ENCODE peak calls at places on chromosomes 7 and 10, in nine cellular contexts. One of them, this sample, is unnamed. For H3K4me1, the result is how much of the 10 kb centered on the place peaks cover.

GRCh38 chr7:55534262-55534915 is 37.9 kb downstream of the VOPP1 start:
- DNase-seq in GM23338: no peak
- DNase-seq in fibroblast of lung: peak
- DNase-seq in ovary: no peak
- DNase-seq in mammary epithelial cell: peak
- DNase-seq in MM.1S: peak
- DNase-seq in A549: no peak
- DNase-seq in IMR-90: peak
- DNase-seq in heart right ventricle: peak
- DNase-seq in this sample: no peak

GRCh38 chr7:50335795-50336754 is 31.6 kb downstream of the IKZF1 start:
- DNase-seq in ovary: no peak
- DNase-seq in IMR-90: no peak
- DNase-seq in GM23338: no peak
- DNase-seq in mammary epithelial cell: no peak
- DNase-seq in MM.1S: no peak
- DNase-seq in fibroblast of lung: no peak
- DNase-seq in heart right ventricle: no peak
- DNase-seq in A549: no peak
- DNase-seq in this sample: no peak

GRCh38 chr10:23150081-23150480 is 42.0 kb upstream of the PTF1A start:
- DNase-seq in MM.1S: no peak
- DNase-seq in A549: no peak
- DNase-seq in fibroblast of lung: no peak
- DNase-seq in heart right ventricle: no peak
- DNase-seq in IMR-90: no peak
- DNase-seq in GM23338: no peak
- DNase-seq in mammary epithelial cell: no peak
- DNase-seq in ovary: no peak
- DNase-seq in this sample: no peak

GRCh38 chr10:52314007-52314821 is at the start of gene DKK1:
- DNase-seq in A549: peak
- DNase-seq in ovary: peak
- DNase-seq in GM23338: peak
- DNase-seq in fibroblast of lung: peak
- DNase-seq in IMR-90: peak
- DNase-seq in mammary epithelial cell: peak
- DNase-seq in heart right ventricle: peak
- DNase-seq in MM.1S: peak
- DNase-seq in this sample: peak

GRCh38 chr7:17710312-17710711 is 230.0 kb downstream of the SNX13 start:
- DNase-seq in GM23338: peak
- DNase-seq in fibroblast of lung: no peak
- DNase-seq in mammary epithelial cell: no peak
- DNase-seq in ovary: no peak
- DNase-seq in A549: no peak
- DNase-seq in IMR-90: no peak
- DNase-seq in heart right ventricle: no peak
- DNase-seq in MM.1S: no peak
- DNase-seq in this sample: no peak

GRCh38 chr10:74025380-74025978 is 27.6 kb downstream of the VCL start:
- DNase-seq in IMR-90: no peak
- DNase-seq in ovary: no peak
- DNase-seq in heart right ventricle: no peak
- DNase-seq in MM.1S: no peak
- DNase-seq in GM23338: no peak
- DNase-seq in mammary epithelial cell: no peak
- DNase-seq in fibroblast of lung: no peak
- DNase-seq in A549: no peak
- DNase-seq in this sample: no peak

GRCh38 chr7:157002819-157003421 is 7.5 kb downstream of the MNX1 start:
- DNase-seq in IMR-90: no peak
- DNase-seq in fibroblast of lung: no peak
- DNase-seq in heart right ventricle: no peak
- DNase-seq in ovary: no peak
- DNase-seq in MM.1S: peak
- DNase-seq in mammary epithelial cell: no peak
- DNase-seq in GM23338: peak
- DNase-seq in A549: no peak
- DNase-seq in this sample: no peak

GRCh38 chr10:13877154-13877909 is 290.6 kb downstream of the PRPF18 start:
- DNase-seq in fibroblast of lung: peak
- DNase-seq in mammary epithelial cell: no peak
- DNase-seq in heart right ventricle: peak
- DNase-seq in GM23338: peak
- DNase-seq in MM.1S: no peak
- DNase-seq in ovary: no peak
- DNase-seq in IMR-90: peak
- DNase-seq in A549: no peak
- DNase-seq in this sample: peak

GRCh38 chr10:80471715-80472233 is 17.7 kb downstream of the TSPAN14 start:
- DNase-seq in heart right ventricle: no peak
- DNase-seq in IMR-90: no peak
- DNase-seq in MM.1S: no peak
- DNase-seq in fibroblast of lung: no peak
- DNase-seq in ovary: no peak
- DNase-seq in GM23338: no peak
- DNase-seq in mammary epithelial cell: peak
- DNase-seq in A549: no peak
- DNase-seq in this sample: no peak

GRCh38 chr10:78559514-78560392 is 509.0 kb upstream of the ZMIZ1 start:
- DNase-seq in GM23338: peak
- DNase-seq in IMR-90: no peak
- DNase-seq in MM.1S: no peak
- DNase-seq in mammary epithelial cell: no peak
- DNase-seq in fibroblast of lung: no peak
- DNase-seq in A549: no peak
- DNase-seq in heart right ventricle: no peak
- DNase-seq in ovary: no peak
- DNase-seq in this sample: no peak

GRCh38 chr10:121926669-121927360 is 1.0 kb downstream of the ATE1 start:
- DNase-seq in fibroblast of lung: peak
- DNase-seq in MM.1S: peak
- DNase-seq in ovary: no peak
- DNase-seq in heart right ventricle: no peak
- DNase-seq in IMR-90: no peak
- DNase-seq in mammary epithelial cell: no peak
- DNase-seq in A549: peak
- DNase-seq in GM23338: peak
- DNase-seq in this sample: no peak

GRCh38 chr10:130042386-130042785 is 68.2 kb downstream of the C10orf143 start:
- DNase-seq in fibroblast of lung: no peak
- DNase-seq in MM.1S: no peak
- DNase-seq in IMR-90: no peak
- DNase-seq in mammary epithelial cell: no peak
- DNase-seq in heart right ventricle: no peak
- DNase-seq in ovary: no peak
- DNase-seq in GM23338: no peak
- DNase-seq in A549: no peak
- DNase-seq in this sample: no peak

GRCh38 chr7:11709240-11709639 is 122.8 kb downstream of the THSD7A start:
- DNase-seq in ovary: no peak
- DNase-seq in IMR-90: no peak
- DNase-seq in GM23338: no peak
- DNase-seq in A549: no peak
- DNase-seq in MM.1S: no peak
- DNase-seq in heart right ventricle: no peak
- DNase-seq in fibroblast of lung: peak
- DNase-seq in mammary epithelial cell: no peak
- DNase-seq in this sample: no peak

GRCh38 chr10:48215148-48215982 is 59.1 kb downstream of the FRMPD2 start:
- DNase-seq in A549: peak
- DNase-seq in heart right ventricle: no peak
- DNase-seq in MM.1S: peak
- DNase-seq in GM23338: peak
- DNase-seq in mammary epithelial cell: peak
- DNase-seq in fibroblast of lung: peak
- DNase-seq in IMR-90: peak
- DNase-seq in ovary: no peak
- DNase-seq in this sample: no peak

GRCh38 chr7:2105917-2106316 is 126.8 kb downstream of the MAD1L1 start:
- DNase-seq in MM.1S: no peak
- DNase-seq in GM23338: peak
- DNase-seq in mammary epithelial cell: no peak
- DNase-seq in A549: no peak
- DNase-seq in heart right ventricle: no peak
- DNase-seq in fibroblast of lung: no peak
- DNase-seq in IMR-90: no peak
- DNase-seq in ovary: no peak
- DNase-seq in this sample: no peak

GRCh38 chr7:2104107-2104710 is 128.5 kb downstream of the MAD1L1 start:
- DNase-seq in MM.1S: no peak
- DNase-seq in mammary epithelial cell: no peak
- DNase-seq in heart right ventricle: peak
- DNase-seq in A549: peak
- DNase-seq in IMR-90: peak
- DNase-seq in fibroblast of lung: peak
- DNase-seq in GM23338: peak
- DNase-seq in ovary: peak
- DNase-seq in this sample: peak

GRCh38 chr7:2103071-2103898 is 129.5 kb downstream of the MAD1L1 start:
- DNase-seq in mammary epithelial cell: no peak
- DNase-seq in IMR-90: no peak
- DNase-seq in MM.1S: no peak
- DNase-seq in fibroblast of lung: no peak
- DNase-seq in A549: no peak
- DNase-seq in ovary: peak
- DNase-seq in heart right ventricle: no peak
- DNase-seq in GM23338: no peak
- DNase-seq in this sample: no peak

GRCh38 chr7:2105280-2105679 is 127.5 kb downstream of the MAD1L1 start:
- DNase-seq in ovary: no peak
- DNase-seq in mammary epithelial cell: no peak
- DNase-seq in A549: no peak
- DNase-seq in IMR-90: no peak
- DNase-seq in fibroblast of lung: no peak
- DNase-seq in heart right ventricle: no peak
- DNase-seq in MM.1S: no peak
- DNase-seq in GM23338: no peak
- DNase-seq in this sample: no peak

GRCh38 chr7:2104716-2105115 is 128.0 kb downstream of the MAD1L1 start:
- DNase-seq in mammary epithelial cell: no peak
- DNase-seq in GM23338: no peak
- DNase-seq in IMR-90: no peak
- DNase-seq in fibroblast of lung: no peak
- DNase-seq in heart right ventricle: no peak
- DNase-seq in ovary: peak
- DNase-seq in A549: no peak
- DNase-seq in MM.1S: no peak
- DNase-seq in this sample: no peak
- H3K27ac ChIP-seq in mammary epithelial cell: no peak
- H3K27ac ChIP-seq in GM23338: peak
- H3K27ac ChIP-seq in IMR-90: no peak
- H3K27ac ChIP-seq in fibroblast of lung: no peak
- H3K27ac ChIP-seq in heart right ventricle: peak
- H3K27ac ChIP-seq in ovary: peak
- H3K27ac ChIP-seq in A549: peak
- H3K27ac ChIP-seq in MM.1S: no peak
- H3K27ac ChIP-seq in this sample: no peak

GRCh38 chr10:118799779-118800178 is 45.0 kb upstream of the CACUL1 start:
- DNase-seq in IMR-90: peak
- DNase-seq in A549: peak
- DNase-seq in mammary epithelial cell: peak
- DNase-seq in MM.1S: no peak
- DNase-seq in GM23338: no peak
- DNase-seq in heart right ventricle: no peak
- DNase-seq in fibroblast of lung: peak
- DNase-seq in ovary: no peak
- DNase-seq in this sample: no peak

GRCh38 chr10:118800920-118801319 is 46.1 kb upstream of the CACUL1 start:
- DNase-seq in IMR-90: no peak
- DNase-seq in heart right ventricle: peak
- DNase-seq in ovary: no peak
- DNase-seq in MM.1S: no peak
- DNase-seq in fibroblast of lung: no peak
- DNase-seq in GM23338: no peak
- DNase-seq in mammary epithelial cell: peak
- DNase-seq in A549: peak
- DNase-seq in this sample: no peak

GRCh38 chr10:118804262-118804773 is 49.5 kb upstream of the CACUL1 start:
- DNase-seq in heart right ventricle: no peak
- DNase-seq in mammary epithelial cell: no peak
- DNase-seq in GM23338: no peak
- DNase-seq in MM.1S: no peak
- DNase-seq in IMR-90: no peak
- DNase-seq in A549: no peak
- DNase-seq in fibroblast of lung: no peak
- DNase-seq in ovary: no peak
- DNase-seq in this sample: no peak

GRCh38 chr10:118805146-118805545 is 50.4 kb upstream of the CACUL1 start:
- DNase-seq in GM23338: no peak
- DNase-seq in ovary: no peak
- DNase-seq in mammary epithelial cell: no peak
- DNase-seq in MM.1S: no peak
- DNase-seq in IMR-90: no peak
- DNase-seq in fibroblast of lung: no peak
- DNase-seq in heart right ventricle: no peak
- DNase-seq in A549: no peak
- DNase-seq in this sample: no peak

GRCh38 chr10:118802126-118802793 is 47.5 kb upstream of the CACUL1 start:
- DNase-seq in ovary: no peak
- DNase-seq in IMR-90: no peak
- DNase-seq in GM23338: no peak
- DNase-seq in MM.1S: no peak
- DNase-seq in mammary epithelial cell: no peak
- DNase-seq in heart right ventricle: no peak
- DNase-seq in fibroblast of lung: no peak
- DNase-seq in A549: no peak
- DNase-seq in this sample: no peak
- H3K4me1 ChIP-seq in ovary: under half
- H3K4me1 ChIP-seq in IMR-90: under half
- H3K4me1 ChIP-seq in GM23338: under half
- H3K4me1 ChIP-seq in MM.1S: under half
- H3K4me1 ChIP-seq in mammary epithelial cell: under half
- H3K4me1 ChIP-seq in heart right ventricle: under half
- H3K4me1 ChIP-seq in fibroblast of lung: under half
- H3K4me1 ChIP-seq in A549: under half
- H3K4me1 ChIP-seq in this sample: under half

GRCh38 chr7:6237002-6237401 is 35.4 kb downstream of the CYTH3 start:
- DNase-seq in heart right ventricle: no peak
- DNase-seq in IMR-90: no peak
- DNase-seq in ovary: no peak
- DNase-seq in mammary epithelial cell: no peak
- DNase-seq in MM.1S: no peak
- DNase-seq in GM23338: no peak
- DNase-seq in fibroblast of lung: no peak
- DNase-seq in A549: no peak
- DNase-seq in this sample: no peak
- H3K27ac ChIP-seq in heart right ventricle: peak
- H3K27ac ChIP-seq in IMR-90: no peak
- H3K27ac ChIP-seq in ovary: no peak
- H3K27ac ChIP-seq in mammary epithelial cell: no peak
- H3K27ac ChIP-seq in MM.1S: no peak
- H3K27ac ChIP-seq in GM23338: no peak
- H3K27ac ChIP-seq in fibroblast of lung: no peak
- H3K27ac ChIP-seq in A549: no peak
- H3K27ac ChIP-seq in this sample: no peak

DNA sequence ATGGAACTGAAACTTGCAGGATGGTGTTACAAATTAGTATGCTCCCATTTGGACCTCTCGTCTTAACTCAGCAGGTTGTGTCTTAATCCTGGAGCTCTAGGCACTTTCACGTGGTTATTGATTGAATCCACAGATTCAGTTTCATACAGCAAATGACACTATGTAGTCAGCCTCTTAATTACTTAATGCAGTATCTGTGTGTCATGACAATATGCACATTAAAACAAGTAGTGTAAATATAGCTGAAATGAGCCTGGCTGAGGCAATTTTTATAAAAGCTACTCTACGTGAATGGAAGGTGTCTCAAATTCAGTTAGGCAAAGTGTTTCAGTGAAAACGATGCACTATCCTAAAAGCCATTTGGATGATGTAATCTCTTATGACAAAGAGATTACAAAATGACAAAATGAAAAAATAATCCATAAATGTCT is 86.8 kb downstream of the CD36 start:
- DNase-seq in MM.1S: no peak
- DNase-seq in ovary: no peak
- DNase-seq in mammary epithelial cell: no peak
- DNase-seq in IMR-90: no peak
- DNase-seq in fibroblast of lung: peak
- DNase-seq in A549: no peak
- DNase-seq in GM23338: no peak
- DNase-seq in heart right ventricle: no peak
- DNase-seq in this sample: no peak
- H3K4me1 ChIP-seq in MM.1S: under half
- H3K4me1 ChIP-seq in ovary: under half
- H3K4me1 ChIP-seq in mammary epithelial cell: under half
- H3K4me1 ChIP-seq in IMR-90: under half
- H3K4me1 ChIP-seq in fibroblast of lung: under half
- H3K4me1 ChIP-seq in A549: half or more
- H3K4me1 ChIP-seq in GM23338: under half
- H3K4me1 ChIP-seq in heart right ventricle: under half
- H3K4me1 ChIP-seq in this sample: under half

This sample was measured in aorta.